ENCODE peak calls at places on chromosomes 13 and 19, in five cellular contexts. O is A549, G is K562, R is GM12878, E is HepG2. L is an unnamed sample.

GRCh38 chr19:54644056-54644455 is 13.8 kb downstream of the LILRB1 start:
- DNase-seq in O (no peak), G (no peak), R (no peak), E (no peak), L (no peak)

GRCh38 chr13:24680258-24680920 is at the start of gene ATP12A:
- DNase-seq in O (no peak), G (no peak), R (no peak), E (no peak), L (no peak)

GRCh38 chr13:35964764-35965163 is 166.4 kb downstream of the DCLK1 start:
- DNase-seq in O (peak; percentile 2), G (no peak), R (no peak), E (peak; percentile 22), L (peak; percentile 24)

GRCh38 chr13:111505175-111505777 is 184.8 kb downstream of the TEX29 start:
- DNase-seq in O (peak; percentile 27), G (peak; percentile 41), R (no peak), E (peak; percentile 12), L (no peak)

GRCh38 chr13:99288069-99288468 is 19.1 kb downstream of the GPR183 start:
- DNase-seq in O (no peak), G (no peak), R (peak; percentile 93), E (no peak), L (no peak)

GRCh38 chr13:39602614-39603366 is at the start of gene LHFPL6:
- DNase-seq in O (peak; percentile 48), G (peak; percentile 1), R (no peak), E (peak; percentile 3), L (peak; percentile 81)

GRCh38 chr13:78785764-78786163 is 126.8 kb upstream of the OBI1 start:
- DNase-seq in O (no peak), G (no peak), R (no peak), E (no peak), L (no peak)

GRCh38 chr13:41746259-41746658 is 214.7 kb downstream of the VWA8 start:
- DNase-seq in O (no peak), G (no peak), R (no peak), E (no peak), L (no peak)

GRCh38 chr19:38674388-38675133 is 27.1 kb downstream of the ACTN4 start:
- DNase-seq in O (no peak), G (peak; percentile 84), R (no peak), E (no peak), L (no peak)

GRCh38 chr19:33376423-33376822 is 2.9 kb downstream of the CEBPG start:
- DNase-seq in O (peak; percentile 86), G (no peak), R (no peak), E (peak; percentile 45), L (peak; percentile 92)

GRCh38 chr19:18657590-18658365 is 20.9 kb downstream of the KLHL26 start:
- DNase-seq in O (peak; percentile 29), G (peak; percentile 42), R (no peak), E (no peak), L (no peak)

GRCh38 chr13:68715651-68716050 is 1392.0 kb upstream of the ATXN8OS start:
- DNase-seq in O (no peak), G (no peak), R (no peak), E (no peak), L (no peak)

GRCh38 chr19:30305346-30306060 is 66.7 kb upstream of the ZNF536 start:
- DNase-seq in O (no peak), G (no peak), R (no peak), E (no peak), L (no peak)

GRCh38 chr13:44573790-44574465 is 2.2 kb downstream of the TSC22D1 start:
- DNase-seq in O (peak; percentile 55), G (peak; percentile 44), R (no peak), E (peak; percentile 11), L (peak; percentile 16)

GRCh38 chr19:42455621-42456081 is 12.9 kb upstream of the CXCL17 start:
- DNase-seq in O (peak; percentile 83), G (no peak), R (no peak), E (no peak), L (no peak)

GRCh38 chr19:3573162-3573857 is 566 bp downstream of the HMG20B start:
- DNase-seq in O (no peak), G (peak; percentile 52), R (no peak), E (no peak), L (no peak)
- TF ChIP-seq MYC in O (no peak), G (peak; percentile 41), R (no peak), E (peak; percentile 21), L (no peak)

GRCh38 chr19:36564391-36564790 is 8.7 kb downstream of the ZNF529 start:
- DNase-seq in O (no peak), G (no peak), R (no peak), E (no peak), L (no peak)
- H3K4me1 ChIP-seq in O (no peaks in the 10 kb centered on the region), G (no peaks in the 10 kb centered on the region), R (no peaks in the 10 kb centered on the region), E (no peaks in the 10 kb centered on the region), L (no peaks in the 10 kb centered on the region)

GRCh38 chr19:4368128-4368820 is 24.9 kb downstream of the MPND start:
- DNase-seq in O (no peak), G (no peak), R (no peak), E (no peak), L (peak; percentile 34)
- TF ChIP-seq MAX in O (no peak), G (no peak), R (no peak), E (no peak), L (no peak)

DNA sequence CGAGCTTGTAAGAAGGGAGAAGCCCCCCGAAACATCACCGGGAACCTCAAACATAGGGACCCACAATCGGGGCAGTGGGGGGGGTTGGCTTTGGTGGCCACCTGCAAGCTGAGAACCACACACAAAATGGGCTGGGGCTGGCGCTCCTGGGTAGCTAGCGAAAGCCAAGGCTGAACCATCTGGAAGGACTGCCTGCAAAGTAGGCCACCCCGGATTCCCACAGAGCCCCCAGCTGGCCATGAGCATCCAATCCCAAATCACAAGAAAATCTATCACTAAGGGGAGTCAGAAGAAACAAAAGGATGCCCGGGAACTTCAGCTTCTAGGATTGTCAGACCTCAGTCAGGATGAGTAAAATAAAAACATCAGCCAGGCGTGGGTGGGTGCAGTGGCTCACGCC is 2.8 kb upstream of the PSPN start:
- DNase-seq in O (no peak), G (no peak), R (no peak), E (no peak), L (peak; percentile 0)
- TF ChIP-seq MYC in O (no peak), G (no peak), R (no peak), E (no peak), L (no peak)

GRCh38 chr19:53102701-53103140 is 501 bp downstream of the ZNF160 start:
- DNase-seq in O (peak; percentile 29), G (peak; percentile 30), R (no peak), E (no peak), L (peak; percentile 47)

GRCh38 chr19:53101518-53101917 is 1.7 kb downstream of the ZNF160 start:
- DNase-seq in O (no peak), G (peak; percentile 51), R (no peak), E (no peak), L (no peak)

GRCh38 chr19:53103141-53103902 is at the start of gene ZNF160:
- DNase-seq in O (peak; percentile 95), G (peak; percentile 98), R (peak; percentile 89), E (peak; percentile 80), L (peak; percentile 98)

GRCh38 chr19:53102186-53102585 is 1.0 kb downstream of the ZNF160 start:
- DNase-seq in O (no peak), G (peak; percentile 35), R (no peak), E (no peak), L (no peak)

DNA sequence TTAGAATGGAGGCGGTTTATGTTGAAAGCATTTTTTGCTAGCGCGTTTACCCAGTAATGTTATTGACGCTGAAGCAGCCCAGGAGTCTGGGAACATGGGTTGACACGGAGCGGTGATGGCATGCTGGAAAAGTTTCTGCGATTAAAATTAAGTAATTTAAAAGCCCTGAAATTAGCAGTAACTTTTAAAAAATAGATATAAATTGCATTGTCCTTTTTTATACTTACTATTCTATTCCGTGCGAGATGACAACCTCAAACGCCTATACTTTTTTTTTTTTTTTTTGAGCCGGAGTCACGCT is 631 bp upstream of the ZNF160 start:
- DNase-seq in O (no peak), G (no peak), R (no peak), E (no peak), L (no peak)
- H3K4me1 ChIP-seq in O (no peaks in the 10 kb centered on the region), G (peaks cover 9% of the 10 kb centered on the region), R (peaks cover 4% of the 10 kb centered on the region), E (peaks cover 7% of the 10 kb centered on the region), L (peaks cover 11% of the 10 kb centered on the region)

GRCh38 chr13:113421673-113422270 is 31.5 kb downstream of the ADPRHL1 start:
- DNase-seq in O (no peak), G (no peak), R (no peak), E (no peak), L (no peak)
- TF ChIP-seq MAX in O (no peak), G (no peak), R (no peak), E (no peak), L (no peak)

GRCh38 chr19:47275866-47276461 is 1.3 kb downstream of the INAFM1 start:
- DNase-seq in O (no peak), G (peak; percentile 74), R (no peak), E (no peak), L (no peak)

GRCh38 chr19:47272448-47273312 is 2.0 kb upstream of the INAFM1 start:
- DNase-seq in O (no peak), G (peak; percentile 84), R (no peak), E (no peak), L (no peak)

GRCh38 chr19:47274891-47275865 is 493 bp downstream of the INAFM1 start:
- DNase-seq in O (no peak), G (peak; percentile 45), R (no peak), E (no peak), L (peak; percentile 42)

GRCh38 chr19:47273313-47274070 is 1.2 kb upstream of the INAFM1 start:
- DNase-seq in O (peak; percentile 96), G (peak; percentile 97), R (no peak), E (peak; percentile 84), L (peak; percentile 91)

DNA sequence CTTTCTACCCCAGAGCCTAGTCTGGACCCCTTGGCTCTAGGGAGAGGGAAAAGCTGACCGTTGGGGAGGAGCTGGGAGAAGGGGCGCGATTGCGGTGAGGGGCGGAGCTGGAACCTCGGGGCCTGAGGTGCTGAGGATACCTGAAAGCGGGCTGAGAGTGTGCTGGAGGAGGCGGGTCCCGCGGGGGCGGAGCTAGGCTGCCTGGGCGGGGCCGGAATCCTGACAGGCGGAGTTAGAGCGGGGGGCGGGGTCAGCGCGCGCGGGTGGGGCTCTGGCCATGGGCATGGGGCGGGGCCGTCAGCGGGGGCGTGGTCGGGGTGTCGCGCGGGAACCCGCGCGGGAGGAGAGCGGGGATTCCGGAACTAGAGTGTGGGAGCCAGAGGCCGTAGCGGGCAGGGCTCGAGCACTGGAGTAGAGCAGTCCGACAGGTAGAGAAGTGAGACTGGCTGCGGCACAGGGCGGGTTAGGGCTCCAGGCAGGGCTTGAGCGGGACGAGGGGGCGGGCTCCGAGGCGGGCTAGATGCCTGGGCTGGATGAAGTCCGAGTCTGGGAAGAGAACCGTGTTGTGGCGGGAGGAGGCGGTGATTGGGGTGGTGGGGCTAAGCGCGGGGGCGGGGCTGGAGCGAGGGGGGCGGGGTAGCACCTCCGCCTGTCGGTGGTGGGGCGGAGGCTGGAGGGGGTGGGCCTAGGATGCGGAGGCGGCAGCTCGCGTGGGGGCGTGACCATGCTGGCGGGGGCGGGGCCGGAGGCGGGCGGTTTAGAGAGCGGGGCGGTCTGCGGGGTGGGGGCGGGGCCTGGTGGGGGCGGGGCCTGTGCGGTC is at the start of gene INAFM1:
- DNase-seq in O (peak; percentile 98), G (peak; percentile 94), R (peak; percentile 67), E (peak; percentile 76), L (peak; percentile 90)
- TF ChIP-seq MYC in O (no peak), G (peak; percentile 63), R (no peak), E (no peak), L (no peak)